ENCODE peak calls at places on chromosomes 13 and 19, in seven cellular contexts. T is HCT116, Q is K562, A is A549, W is HepG2, N is SK-N-SH, U is GM23338. H is an unnamed sample.

GRCh38 chr13:23630349-23631093 is 60.3 kb downstream of the TNFRSF19 start:
- DNase-seq in T (no peak), Q (no peak), A (no peak), W (peak; percentile 86), N (peak; percentile 42), U (no peak), H (no peak)

GRCh38 chr19:14127929-14128509 is 8.4 kb downstream of the ASF1B start:
- DNase-seq in T (no peak), Q (no peak), A (no peak), W (no peak), N (no peak), U (no peak), H (no peak)

GRCh38 chr19:6674868-6675305 is 4.9 kb upstream of the TNFSF14 start:
- DNase-seq in T (no peak), Q (peak; percentile 89), A (peak; percentile 33), W (no peak), N (no peak), U (peak; percentile 88), H (peak; percentile 86)

GRCh38 chr13:72983085-72983768 is 75.6 kb upstream of the KLF5 start:
- DNase-seq in T (no peak), Q (no peak), A (no peak), W (peak; percentile 30), N (no peak), U (no peak), H (no peak)

GRCh38 chr13:66635526-66635925 is 594.6 kb downstream of the PCDH9 start:
- DNase-seq in T (no peak), Q (no peak), A (no peak), W (no peak), N (no peak), U (no peak), H (no peak)

GRCh38 chr13:102293723-102294122 is 108.1 kb downstream of the FGF14 start:
- DNase-seq in T (no peak), Q (no peak), A (no peak), W (no peak), N (no peak), U (no peak), H (no peak)

GRCh38 chr19:58544591-58545285 is 874 bp downstream of the TRIM28 start:
- DNase-seq in T (no peak), Q (peak; percentile 88), A (peak; percentile 75), W (no peak), N (peak; percentile 96), U (peak; percentile 49), H (peak; percentile 55)

GRCh38 chr19:39997595-39998216 is 846 bp downstream of the ZNF546 start:
- DNase-seq in T (no peak), Q (no peak), A (no peak), W (peak; percentile 12), N (peak; percentile 37), U (no peak), H (no peak)

GRCh38 chr13:20506676-20507075 is 19.0 kb downstream of the CRYL1 start:
- DNase-seq in T (no peak), Q (no peak), A (no peak), W (no peak), N (no peak), U (no peak), H (no peak)

GRCh38 chr13:23440821-23441608 is 7.5 kb upstream of the SACS start:
- DNase-seq in T (no peak), Q (no peak), A (peak; percentile 8), W (no peak), N (no peak), U (no peak), H (no peak)

GRCh38 chr19:4559569-4559968 is at the start of gene SEMA6B:
- DNase-seq in T (no peak), Q (no peak), A (no peak), W (no peak), N (no peak), U (no peak), H (peak; percentile 64)

GRCh38 chr13:27472941-27473340 is 22.6 kb upstream of the MTIF3 start:
- DNase-seq in T (no peak), Q (no peak), A (no peak), W (no peak), N (no peak), U (no peak), H (no peak)
- TF ChIP-seq REST in T (no peak), Q (no peak), A (no peak), W (no peak), N (no peak), U (no peak), H (no peak)

GRCh38 chr13:71774863-71775262 is 92.1 kb downstream of the DACH1 start:
- DNase-seq in T (no peak), Q (no peak), A (no peak), W (no peak), N (no peak), U (no peak), H (no peak)

GRCh38 chr13:71771144-71771543 is 95.9 kb downstream of the DACH1 start:
- DNase-seq in T (no peak), Q (no peak), A (no peak), W (no peak), N (no peak), U (no peak), H (no peak)

GRCh38 chr13:71773534-71773933 is 93.5 kb downstream of the DACH1 start:
- DNase-seq in T (no peak), Q (no peak), A (no peak), W (no peak), N (no peak), U (no peak), H (no peak)

GRCh38 chr13:71772376-71772775 is 94.6 kb downstream of the DACH1 start:
- DNase-seq in T (no peak), Q (no peak), A (no peak), W (no peak), N (no peak), U (no peak), H (no peak)

DNA sequence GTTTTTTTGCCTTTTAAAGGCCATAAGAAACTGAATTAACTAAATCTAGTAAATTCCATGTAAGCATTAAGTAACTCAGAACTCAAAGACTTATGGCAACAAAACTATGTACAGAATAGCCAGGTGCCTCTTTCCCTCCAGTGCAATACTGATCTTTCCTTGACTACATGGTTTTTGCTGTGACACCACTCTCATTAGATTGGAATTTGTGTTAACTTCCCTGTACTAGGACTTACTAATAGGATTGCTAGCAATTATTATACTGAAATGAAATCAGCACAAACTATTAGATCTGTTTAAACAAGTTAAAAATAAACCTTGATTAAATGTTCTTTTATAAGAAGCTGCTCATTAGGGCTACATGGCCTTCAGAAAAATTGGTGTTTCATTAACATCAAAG is 96.3 kb downstream of the DACH1 start:
- DNase-seq in T (no peak), Q (no peak), A (no peak), W (no peak), N (no peak), U (no peak), H (no peak)
- TF ChIP-seq REST in T (no peak), Q (no peak), A (no peak), W (no peak), N (no peak), U (no peak), H (no peak)

GRCh38 chr13:36098080-36098479 is 33.1 kb downstream of the DCLK1 start:
- DNase-seq in T (no peak), Q (no peak), A (no peak), W (no peak), N (no peak), U (no peak), H (no peak)
- TF ChIP-seq REST in T (no peak), Q (no peak), A (no peak), W (no peak), N (no peak), U (no peak), H (no peak)

GRCh38 chr13:51154029-51154555 is 43.0 kb upstream of the C13orf42 start:
- DNase-seq in T (no peak), Q (no peak), A (no peak), W (no peak), N (no peak), U (no peak), H (peak; percentile 43)
- TF ChIP-seq REST in T (no peak), Q (no peak), A (no peak), W (no peak), N (no peak), U (no peak), H (no peak)

DNA sequence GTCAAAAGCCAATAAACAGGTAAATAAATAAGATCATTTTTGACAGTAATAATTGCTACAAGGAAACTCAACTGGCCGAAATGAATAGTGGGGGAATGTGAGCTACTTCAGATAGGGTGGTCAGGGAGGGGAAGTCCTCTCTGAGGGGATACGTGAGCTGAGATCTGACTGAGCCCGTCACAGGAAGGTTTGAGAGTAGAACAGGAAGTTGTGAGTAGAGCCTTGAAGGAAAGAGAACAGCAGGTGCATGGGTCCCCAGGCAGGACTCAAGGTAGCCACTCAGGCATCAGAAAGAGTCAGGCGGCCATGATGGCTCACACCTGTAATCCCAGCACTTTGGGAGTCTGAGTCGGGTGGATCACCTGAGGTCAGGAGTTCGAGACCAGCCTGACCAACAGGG is 6.3 kb downstream of the IRGQ start:
- DNase-seq in T (no peak), Q (no peak), A (no peak), W (no peak), N (no peak), U (no peak), H (no peak)
- TF ChIP-seq REST in T (no peak), Q (no peak), A (no peak), W (no peak), N (no peak), U (no peak), H (no peak)

GRCh38 chr19:44820648-44821609 is 12.0 kb downstream of the BCAM start:
- DNase-seq in T (no peak), Q (peak; percentile 32), A (no peak), W (no peak), N (no peak), U (no peak), H (no peak)
- TF ChIP-seq REST in T (no peak), Q (no peak), A (no peak), W (no peak), N (no peak), U (no peak), H (no peak)

GRCh38 chr19:49543032-49543431 is 15.2 kb downstream of the RCN3 start:
- DNase-seq in T (no peak), Q (peak; percentile 9), A (no peak), W (no peak), N (no peak), U (no peak), H (no peak)
- TF ChIP-seq REST in T (no peak), Q (no peak), A (no peak), W (no peak), N (no peak), U (no peak), H (no peak)

GRCh38 chr19:16449330-16449961 is 22.3 kb downstream of the EPS15L1 start:
- DNase-seq in T (no peak), Q (no peak), A (no peak), W (no peak), N (no peak), U (no peak), H (no peak)

GRCh38 chr19:16444273-16444597 is 27.5 kb downstream of the EPS15L1 start:
- DNase-seq in T (no peak), Q (no peak), A (no peak), W (no peak), N (no peak), U (no peak), H (no peak)

GRCh38 chr19:16445238-16446107 is 26.3 kb downstream of the EPS15L1 start:
- DNase-seq in T (no peak), Q (no peak), A (no peak), W (peak; percentile 32), N (no peak), U (no peak), H (peak; percentile 65)

GRCh38 chr19:16447015-16447384 is 24.8 kb downstream of the EPS15L1 start:
- DNase-seq in T (no peak), Q (peak; percentile 57), A (no peak), W (peak; percentile 80), N (no peak), U (no peak), H (peak; percentile 97)

GRCh38 chr19:16446108-16447014 is 25.4 kb downstream of the EPS15L1 start:
- DNase-seq in T (no peak), Q (no peak), A (no peak), W (no peak), N (no peak), U (no peak), H (no peak)
- TF ChIP-seq REST in T (no peak), Q (no peak), A (no peak), W (no peak), N (no peak), U (no peak), H (no peak)

H was measured in HL-60.